ENCODE peak calls at places on chromosome 3, in nine cellular contexts. One of them, this sample, is unnamed.

GRCh38 chr3:127450331-127450730 is 140.2 kb downstream of the TPRA1 start:
- DNase-seq in left ventricle myocardium inferior: no peak
- DNase-seq in MM.1S: no peak
- DNase-seq in fibroblast of pulmonary artery: no peak
- DNase-seq in AG10803: no peak
- DNase-seq in GM06990: no peak
- DNase-seq in astrocyte of the cerebellum: no peak
- DNase-seq in lower leg skin: no peak
- DNase-seq in dorsolateral prefrontal cortex: peak
- DNase-seq in this sample: no peak

GRCh38 chr3:42728668-42729364 is 26.2 kb upstream of the HHATL start:
- DNase-seq in left ventricle myocardium inferior: no peak
- DNase-seq in MM.1S: no peak
- DNase-seq in fibroblast of pulmonary artery: no peak
- DNase-seq in AG10803: no peak
- DNase-seq in GM06990: no peak
- DNase-seq in astrocyte of the cerebellum: no peak
- DNase-seq in lower leg skin: peak
- DNase-seq in dorsolateral prefrontal cortex: no peak
- DNase-seq in this sample: no peak

GRCh38 chr3:184694694-184695093 is 17.2 kb downstream of the MAGEF1 start:
- DNase-seq in left ventricle myocardium inferior: no peak
- DNase-seq in MM.1S: no peak
- DNase-seq in fibroblast of pulmonary artery: no peak
- DNase-seq in AG10803: no peak
- DNase-seq in GM06990: no peak
- DNase-seq in astrocyte of the cerebellum: no peak
- DNase-seq in lower leg skin: no peak
- DNase-seq in dorsolateral prefrontal cortex: no peak
- DNase-seq in this sample: no peak

GRCh38 chr3:89622063-89622700 is 514.8 kb downstream of the EPHA3 start:
- DNase-seq in left ventricle myocardium inferior: no peak
- DNase-seq in MM.1S: no peak
- DNase-seq in fibroblast of pulmonary artery: peak
- DNase-seq in AG10803: no peak
- DNase-seq in GM06990: no peak
- DNase-seq in astrocyte of the cerebellum: no peak
- DNase-seq in lower leg skin: no peak
- DNase-seq in dorsolateral prefrontal cortex: no peak
- DNase-seq in this sample: no peak

GRCh38 chr3:13595001-13595421 is 46.1 kb downstream of the FBLN2 start:
- DNase-seq in left ventricle myocardium inferior: no peak
- DNase-seq in MM.1S: no peak
- DNase-seq in fibroblast of pulmonary artery: no peak
- DNase-seq in AG10803: no peak
- DNase-seq in GM06990: no peak
- DNase-seq in astrocyte of the cerebellum: no peak
- DNase-seq in lower leg skin: no peak
- DNase-seq in dorsolateral prefrontal cortex: no peak
- DNase-seq in this sample: no peak

GRCh38 chr3:70832035-70832795 is 519.8 kb upstream of the MDFIC2 start:
- DNase-seq in left ventricle myocardium inferior: no peak
- DNase-seq in MM.1S: no peak
- DNase-seq in fibroblast of pulmonary artery: peak
- DNase-seq in AG10803: peak
- DNase-seq in GM06990: no peak
- DNase-seq in astrocyte of the cerebellum: peak
- DNase-seq in lower leg skin: peak
- DNase-seq in dorsolateral prefrontal cortex: no peak
- DNase-seq in this sample: peak

GRCh38 chr3:52004158-52004787 is 8.6 kb upstream of the RPL29 start:
- DNase-seq in left ventricle myocardium inferior: peak
- DNase-seq in MM.1S: no peak
- DNase-seq in fibroblast of pulmonary artery: peak
- DNase-seq in AG10803: peak
- DNase-seq in GM06990: no peak
- DNase-seq in astrocyte of the cerebellum: no peak
- DNase-seq in lower leg skin: no peak
- DNase-seq in dorsolateral prefrontal cortex: peak
- DNase-seq in this sample: no peak

GRCh38 chr3:86990734-86991481 is at the start of gene VGLL3:
- DNase-seq in left ventricle myocardium inferior: peak
- DNase-seq in MM.1S: peak
- DNase-seq in fibroblast of pulmonary artery: peak
- DNase-seq in AG10803: peak
- DNase-seq in GM06990: no peak
- DNase-seq in astrocyte of the cerebellum: peak
- DNase-seq in lower leg skin: peak
- DNase-seq in dorsolateral prefrontal cortex: no peak
- DNase-seq in this sample: peak

GRCh38 chr3:46675426-46675825 is 18.1 kb downstream of the ALS2CL start:
- DNase-seq in left ventricle myocardium inferior: peak
- DNase-seq in MM.1S: no peak
- DNase-seq in fibroblast of pulmonary artery: no peak
- DNase-seq in AG10803: no peak
- DNase-seq in GM06990: no peak
- DNase-seq in astrocyte of the cerebellum: no peak
- DNase-seq in lower leg skin: no peak
- DNase-seq in dorsolateral prefrontal cortex: no peak
- DNase-seq in this sample: no peak

GRCh38 chr3:134197681-134198261 is 52.9 kb downstream of the RYK start:
- DNase-seq in left ventricle myocardium inferior: no peak
- DNase-seq in MM.1S: peak
- DNase-seq in fibroblast of pulmonary artery: peak
- DNase-seq in AG10803: peak
- DNase-seq in GM06990: peak
- DNase-seq in astrocyte of the cerebellum: peak
- DNase-seq in lower leg skin: no peak
- DNase-seq in dorsolateral prefrontal cortex: no peak
- DNase-seq in this sample: peak

GRCh38 chr3:131458653-131459052 is 44.1 kb downstream of the MRPL3 start:
- DNase-seq in left ventricle myocardium inferior: no peak
- DNase-seq in MM.1S: no peak
- DNase-seq in fibroblast of pulmonary artery: no peak
- DNase-seq in AG10803: no peak
- DNase-seq in GM06990: no peak
- DNase-seq in astrocyte of the cerebellum: no peak
- DNase-seq in lower leg skin: no peak
- DNase-seq in dorsolateral prefrontal cortex: no peak
- DNase-seq in this sample: no peak

GRCh38 chr3:78580691-78581090 is 1187.1 kb downstream of the ROBO1 start:
- DNase-seq in left ventricle myocardium inferior: no peak
- DNase-seq in MM.1S: no peak
- DNase-seq in fibroblast of pulmonary artery: no peak
- DNase-seq in AG10803: peak
- DNase-seq in GM06990: no peak
- DNase-seq in astrocyte of the cerebellum: no peak
- DNase-seq in lower leg skin: no peak
- DNase-seq in dorsolateral prefrontal cortex: no peak
- DNase-seq in this sample: no peak

GRCh38 chr3:62529230-62529629 is 155.9 kb upstream of the FEZF2 start:
- DNase-seq in left ventricle myocardium inferior: peak
- DNase-seq in MM.1S: no peak
- DNase-seq in fibroblast of pulmonary artery: peak
- DNase-seq in AG10803: peak
- DNase-seq in GM06990: no peak
- DNase-seq in astrocyte of the cerebellum: peak
- DNase-seq in lower leg skin: no peak
- DNase-seq in dorsolateral prefrontal cortex: no peak
- DNase-seq in this sample: no peak

GRCh38 chr3:129245141-129245540 is 4.3 kb upstream of the COPG1 start:
- DNase-seq in left ventricle myocardium inferior: no peak
- DNase-seq in MM.1S: no peak
- DNase-seq in fibroblast of pulmonary artery: no peak
- DNase-seq in AG10803: no peak
- DNase-seq in GM06990: no peak
- DNase-seq in astrocyte of the cerebellum: no peak
- DNase-seq in lower leg skin: no peak
- DNase-seq in dorsolateral prefrontal cortex: no peak
- DNase-seq in this sample: no peak

GRCh38 chr3:197592361-197593045 is 36.7 kb upstream of the BDH1 start:
- DNase-seq in left ventricle myocardium inferior: no peak
- DNase-seq in MM.1S: no peak
- DNase-seq in fibroblast of pulmonary artery: no peak
- DNase-seq in AG10803: no peak
- DNase-seq in GM06990: no peak
- DNase-seq in astrocyte of the cerebellum: no peak
- DNase-seq in lower leg skin: no peak
- DNase-seq in dorsolateral prefrontal cortex: no peak
- DNase-seq in this sample: no peak

GRCh38 chr3:27657871-27658270 is 64.3 kb downstream of the EOMES start:
- DNase-seq in left ventricle myocardium inferior: no peak
- DNase-seq in MM.1S: no peak
- DNase-seq in fibroblast of pulmonary artery: no peak
- DNase-seq in AG10803: peak
- DNase-seq in GM06990: no peak
- DNase-seq in astrocyte of the cerebellum: no peak
- DNase-seq in lower leg skin: no peak
- DNase-seq in dorsolateral prefrontal cortex: no peak
- DNase-seq in this sample: no peak

GRCh38 chr3:140499114-140499757 is 178.6 kb upstream of the TRIM42 start:
- DNase-seq in left ventricle myocardium inferior: no peak
- DNase-seq in MM.1S: no peak
- DNase-seq in fibroblast of pulmonary artery: peak
- DNase-seq in AG10803: peak
- DNase-seq in GM06990: no peak
- DNase-seq in astrocyte of the cerebellum: no peak
- DNase-seq in lower leg skin: no peak
- DNase-seq in dorsolateral prefrontal cortex: no peak
- DNase-seq in this sample: no peak

GRCh38 chr3:197003461-197004385 is 25.9 kb downstream of the MELTF start:
- DNase-seq in left ventricle myocardium inferior: peak
- DNase-seq in MM.1S: peak
- DNase-seq in fibroblast of pulmonary artery: peak
- DNase-seq in AG10803: no peak
- DNase-seq in GM06990: no peak
- DNase-seq in astrocyte of the cerebellum: no peak
- DNase-seq in lower leg skin: no peak
- DNase-seq in dorsolateral prefrontal cortex: no peak
- DNase-seq in this sample: no peak

GRCh38 chr3:106281231-106281630 is 412.4 kb upstream of the CBLB start:
- DNase-seq in left ventricle myocardium inferior: no peak
- DNase-seq in MM.1S: no peak
- DNase-seq in fibroblast of pulmonary artery: no peak
- DNase-seq in AG10803: peak
- DNase-seq in GM06990: no peak
- DNase-seq in astrocyte of the cerebellum: peak
- DNase-seq in lower leg skin: no peak
- DNase-seq in dorsolateral prefrontal cortex: no peak
- DNase-seq in this sample: peak

GRCh38 chr3:23739536-23739935 is 66.2 kb upstream of the UBE2E1 start:
- DNase-seq in left ventricle myocardium inferior: no peak
- DNase-seq in MM.1S: no peak
- DNase-seq in fibroblast of pulmonary artery: peak
- DNase-seq in AG10803: peak
- DNase-seq in GM06990: no peak
- DNase-seq in astrocyte of the cerebellum: peak
- DNase-seq in lower leg skin: peak
- DNase-seq in dorsolateral prefrontal cortex: no peak
- DNase-seq in this sample: no peak

GRCh38 chr3:25235033-25235432 is 193.0 kb upstream of the RARB start:
- DNase-seq in left ventricle myocardium inferior: no peak
- DNase-seq in MM.1S: no peak
- DNase-seq in fibroblast of pulmonary artery: no peak
- DNase-seq in AG10803: no peak
- DNase-seq in GM06990: no peak
- DNase-seq in astrocyte of the cerebellum: no peak
- DNase-seq in lower leg skin: no peak
- DNase-seq in dorsolateral prefrontal cortex: no peak
- DNase-seq in this sample: no peak

GRCh38 chr3:66441692-66442091 is 59.1 kb downstream of the LRIG1 start:
- DNase-seq in left ventricle myocardium inferior: no peak
- DNase-seq in MM.1S: no peak
- DNase-seq in fibroblast of pulmonary artery: no peak
- DNase-seq in AG10803: no peak
- DNase-seq in GM06990: no peak
- DNase-seq in astrocyte of the cerebellum: no peak
- DNase-seq in lower leg skin: no peak
- DNase-seq in dorsolateral prefrontal cortex: no peak
- DNase-seq in this sample: no peak

GRCh38 chr3:156787926-156788663 is 38.1 kb upstream of the LEKR1 start:
- DNase-seq in left ventricle myocardium inferior: no peak
- DNase-seq in MM.1S: no peak
- DNase-seq in fibroblast of pulmonary artery: peak
- DNase-seq in AG10803: peak
- DNase-seq in GM06990: no peak
- DNase-seq in astrocyte of the cerebellum: peak
- DNase-seq in lower leg skin: no peak
- DNase-seq in dorsolateral prefrontal cortex: no peak
- DNase-seq in this sample: peak
- TF ChIP-seq CTCF in left ventricle myocardium inferior: no peak
- TF ChIP-seq CTCF in MM.1S: no peak
- TF ChIP-seq CTCF in fibroblast of pulmonary artery: no peak
- TF ChIP-seq CTCF in AG10803: peak
- TF ChIP-seq CTCF in GM06990: no peak
- TF ChIP-seq CTCF in astrocyte of the cerebellum: no peak
- TF ChIP-seq CTCF in lower leg skin: no peak
- TF ChIP-seq CTCF in dorsolateral prefrontal cortex: no peak
- TF ChIP-seq CTCF in this sample: peak

GRCh38 chr3:77059354-77059753 is 19.5 kb downstream of the ROBO2 start:
- DNase-seq in left ventricle myocardium inferior: no peak
- DNase-seq in MM.1S: no peak
- DNase-seq in fibroblast of pulmonary artery: no peak
- DNase-seq in AG10803: no peak
- DNase-seq in GM06990: no peak
- DNase-seq in astrocyte of the cerebellum: no peak
- DNase-seq in lower leg skin: no peak
- DNase-seq in dorsolateral prefrontal cortex: no peak
- DNase-seq in this sample: no peak
- TF ChIP-seq CTCF in left ventricle myocardium inferior: no peak
- TF ChIP-seq CTCF in MM.1S: no peak
- TF ChIP-seq CTCF in fibroblast of pulmonary artery: no peak
- TF ChIP-seq CTCF in AG10803: no peak
- TF ChIP-seq CTCF in GM06990: no peak
- TF ChIP-seq CTCF in astrocyte of the cerebellum: no peak
- TF ChIP-seq CTCF in lower leg skin: no peak
- TF ChIP-seq CTCF in dorsolateral prefrontal cortex: no peak
- TF ChIP-seq CTCF in this sample: no peak

DNA sequence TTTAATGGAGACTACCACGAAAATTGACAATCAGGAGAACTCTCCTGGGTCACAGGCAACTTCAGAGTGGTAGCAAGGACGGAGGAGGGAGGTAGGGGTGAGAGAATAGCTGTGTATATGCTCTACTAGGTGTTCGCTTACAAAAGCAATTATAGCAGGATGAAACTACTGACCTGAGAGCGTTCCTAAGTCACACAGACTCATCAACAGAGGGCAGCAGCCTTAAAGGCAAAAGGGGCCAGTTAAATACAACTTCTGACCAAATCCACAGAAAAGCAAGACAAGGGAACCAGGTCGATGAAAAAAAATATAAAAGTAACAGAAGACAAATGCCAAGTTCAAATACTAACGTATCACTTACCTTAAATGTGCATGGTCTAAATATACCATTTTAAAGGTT is 894.6 kb downstream of the PLOD2 start:
- DNase-seq in left ventricle myocardium inferior: no peak
- DNase-seq in MM.1S: no peak
- DNase-seq in fibroblast of pulmonary artery: no peak
- DNase-seq in AG10803: no peak
- DNase-seq in GM06990: no peak
- DNase-seq in astrocyte of the cerebellum: no peak
- DNase-seq in lower leg skin: no peak
- DNase-seq in dorsolateral prefrontal cortex: no peak
- DNase-seq in this sample: no peak
- TF ChIP-seq CTCF in left ventricle myocardium inferior: no peak
- TF ChIP-seq CTCF in MM.1S: no peak
- TF ChIP-seq CTCF in fibroblast of pulmonary artery: no peak
- TF ChIP-seq CTCF in AG10803: no peak
- TF ChIP-seq CTCF in GM06990: no peak
- TF ChIP-seq CTCF in astrocyte of the cerebellum: no peak
- TF ChIP-seq CTCF in lower leg skin: no peak
- TF ChIP-seq CTCF in dorsolateral prefrontal cortex: no peak
- TF ChIP-seq CTCF in this sample: no peak

GRCh38 chr3:172126741-172127140 is 87.4 kb downstream of the FNDC3B start:
- DNase-seq in left ventricle myocardium inferior: no peak
- DNase-seq in MM.1S: no peak
- DNase-seq in fibroblast of pulmonary artery: no peak
- DNase-seq in AG10803: no peak
- DNase-seq in GM06990: no peak
- DNase-seq in astrocyte of the cerebellum: no peak
- DNase-seq in lower leg skin: no peak
- DNase-seq in dorsolateral prefrontal cortex: no peak
- DNase-seq in this sample: no peak
- TF ChIP-seq CTCF in left ventricle myocardium inferior: no peak
- TF ChIP-seq CTCF in MM.1S: no peak
- TF ChIP-seq CTCF in fibroblast of pulmonary artery: no peak
- TF ChIP-seq CTCF in AG10803: no peak
- TF ChIP-seq CTCF in GM06990: no peak
- TF ChIP-seq CTCF in astrocyte of the cerebellum: no peak
- TF ChIP-seq CTCF in lower leg skin: no peak
- TF ChIP-seq CTCF in dorsolateral prefrontal cortex: no peak
- TF ChIP-seq CTCF in this sample: no peak